ENCODE peak calls at places on chromosome 5, in five cellular contexts. C is cardiac muscle cell, T is esophagus squamous epithelium, E is HL-60, V is Peyer's patch. O is an unnamed sample.

GRCh38 chr5:115543931-115544370 is 624 bp downstream of the FEM1C start:
- DNase-seq in C (peak; percentile 67), E (no peak), T (no peak), V (peak; percentile 59), O (peak; percentile 55)

GRCh38 chr5:1729641-1730486 is 69.8 kb downstream of the MRPL36 start:
- DNase-seq in E (no peak), T (no peak), V (no peak), C (no peak), O (peak; percentile 17)

GRCh38 chr5:108655750-108656450 is 91.8 kb upstream of the FER start:
- DNase-seq in V (no peak), E (no peak), T (no peak), C (peak; percentile 85), O (no peak)

GRCh38 chr5:32193591-32193990 is 19.5 kb upstream of the GOLPH3 start:
- DNase-seq in C (peak; percentile 95), E (no peak), T (no peak), V (peak; percentile 22), O (peak; percentile 97)

GRCh38 chr5:94366811-94367210 is 251.6 kb downstream of the KIAA0825 start:
- DNase-seq in E (no peak), T (no peak), V (no peak), C (no peak), O (no peak)

GRCh38 chr5:41794478-41794877 is 75.7 kb downstream of the OXCT1 start:
- DNase-seq in C (peak; percentile 93), V (no peak), T (no peak), E (no peak), O (no peak)

GRCh38 chr5:101677961-101678360 is 618.1 kb downstream of the SLCO4C1 start:
- DNase-seq in C (no peak), T (no peak), V (no peak), E (no peak), O (no peak)

GRCh38 chr5:17238521-17239041 is 21.1 kb downstream of the BASP1 start:
- DNase-seq in V (no peak), C (peak; percentile 32), T (no peak), E (no peak), O (no peak)

GRCh38 chr5:180801596-180802324 is 846 bp downstream of the MGAT1 start:
- DNase-seq in T (no peak), C (no peak), E (no peak), V (peak; percentile 7), O (peak; percentile 51)
- H3K4me3 ChIP-seq in T (peak overlapping the region; percentile 98), C (peak overlapping the region; percentile 91), E (peak overlapping the region; percentile 91), V (peak overlapping the region; percentile 97), O (peak overlapping the region; percentile 87)

GRCh38 chr5:119570935-119571334 is 58.4 kb upstream of the FAM170A start:
- DNase-seq in T (no peak), C (no peak), E (no peak), V (no peak), O (no peak)
- TF ChIP-seq CTCF in T (no peak), C (no peak), E (no peak), V (no peak), O (no peak)

DNA sequence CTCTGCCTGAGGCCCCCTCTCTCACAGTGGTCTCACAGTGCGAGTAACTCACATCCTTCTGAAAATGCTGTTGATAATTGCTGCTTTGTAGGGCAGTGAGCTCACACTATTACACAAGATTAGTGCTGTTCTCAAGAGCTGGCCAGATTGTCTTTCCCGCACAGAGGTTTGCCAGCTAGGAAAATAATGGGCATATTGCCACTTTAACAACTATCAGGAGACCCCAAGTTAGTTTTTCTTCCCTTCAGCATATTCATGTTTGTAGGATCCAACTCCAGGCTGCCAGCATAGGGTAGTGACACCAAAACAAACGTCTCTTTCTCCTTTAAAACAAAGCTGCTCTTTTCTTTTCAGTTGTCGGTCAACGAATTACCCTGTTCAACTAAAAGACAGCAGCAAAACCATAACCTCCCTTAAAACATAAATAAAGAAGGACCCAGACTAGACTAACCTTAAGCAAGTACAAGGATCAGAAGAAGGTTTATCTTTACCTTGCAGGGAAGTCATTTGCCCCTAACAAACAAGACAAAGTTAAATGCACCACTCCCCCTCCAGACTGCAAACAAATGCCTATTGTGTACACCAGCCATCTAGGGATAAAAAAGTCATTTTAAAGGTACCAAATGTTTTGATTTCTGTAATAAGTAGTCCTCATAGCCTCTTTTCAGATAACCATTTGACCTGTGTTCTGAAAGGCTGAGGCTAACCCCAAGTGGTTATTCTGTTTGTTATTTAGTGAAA is 91.4 kb downstream of the VCAN start:
- DNase-seq in T (no peak), E (no peak), C (peak; percentile 79), V (no peak), O (no peak)
- H3K27ac ChIP-seq in T (no peak overlapping the region), E (no peak overlapping the region), C (peak overlapping the region; percentile 77), V (peak overlapping the region; percentile 21), O (peak overlapping the region; percentile 23)

DNA sequence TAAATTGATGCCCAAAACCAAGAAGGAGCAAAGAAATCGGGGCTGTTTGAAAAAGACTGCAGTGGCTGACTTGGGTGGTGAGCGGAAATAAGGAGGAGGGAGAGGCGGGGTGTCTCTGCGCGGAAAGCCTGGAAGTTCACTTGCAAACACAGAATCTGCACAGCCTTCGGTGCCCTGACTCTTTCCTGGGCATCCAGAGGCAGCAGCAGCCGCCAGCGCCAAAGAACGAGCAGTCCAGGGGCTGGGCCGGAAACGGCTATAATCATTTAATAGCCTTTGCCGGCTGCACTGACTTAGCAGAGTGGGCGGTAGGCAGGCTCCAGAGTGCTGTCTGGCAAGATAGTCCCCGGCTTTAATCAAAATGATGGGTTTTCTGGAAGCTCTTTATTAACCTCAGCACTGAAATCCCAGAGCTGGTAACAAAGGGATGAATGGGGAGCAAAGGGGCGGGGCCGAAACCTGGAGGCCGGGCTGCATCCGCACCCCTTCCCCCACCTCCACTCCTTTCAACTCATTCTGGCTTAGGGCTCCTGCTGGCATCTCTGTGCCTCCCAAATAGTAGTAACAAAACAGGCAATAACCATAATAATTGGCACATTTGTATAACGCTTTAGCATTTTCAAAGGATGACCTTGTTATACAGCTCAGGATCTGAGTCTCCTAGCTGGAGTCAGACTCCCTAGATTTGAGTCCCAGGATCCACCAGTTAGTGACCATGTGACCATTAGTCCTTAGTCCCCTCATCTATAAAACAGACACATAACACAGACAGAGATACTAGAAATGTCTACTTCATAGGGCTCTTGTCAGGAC is 35.8 kb downstream of the PCDHAC2 start:
- DNase-seq in V (no peak), E (no peak), T (no peak), C (peak; percentile 6), O (peak; percentile 27)
- H3K4me3 ChIP-seq in V (no peak overlapping the region), E (no peak overlapping the region), T (peak overlapping the region; percentile 27), C (peak overlapping the region; percentile 9), O (peak overlapping the region; percentile 24)

DNA sequence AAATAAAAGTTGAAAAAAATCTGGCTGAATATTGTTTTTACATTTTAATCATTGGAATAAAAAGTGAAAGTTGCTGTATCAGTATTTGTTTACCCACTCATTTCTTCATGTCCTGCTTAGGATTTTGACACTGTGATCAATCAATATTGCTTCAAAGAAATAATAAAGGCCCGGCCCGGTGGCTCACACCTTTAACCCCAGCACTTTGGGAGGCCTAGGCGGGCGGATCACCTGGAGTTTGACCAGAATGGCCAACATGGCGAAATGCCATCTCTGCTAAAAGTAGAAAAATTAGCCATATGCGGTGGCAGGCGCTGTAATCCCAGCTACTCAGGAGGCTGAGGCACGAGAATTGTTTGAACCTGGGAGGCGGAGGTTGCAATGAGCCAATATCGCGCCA is 93.7 kb upstream of the CTNND2 start:
- DNase-seq in C (no peak), T (no peak), E (no peak), V (no peak), O (no peak)
- TF ChIP-seq CTCF in C (no peak), T (no peak), E (no peak), V (no peak), O (no peak)

O was measured in stomach.